ENCODE peak calls at places on chromosomes 3 and 15, in five cellular contexts. One of them, this sample, is unnamed.

GRCh38 chr3:61371123-61371522 is 119.9 kb upstream of the FHIT start:
- DNase-seq in mesenchymal stem cell: peak; percentile 7
- DNase-seq in H1: no peak
- DNase-seq in trophoblast cell: peak; percentile 23
- DNase-seq in H9: no peak
- DNase-seq in this sample: peak; percentile 15

GRCh38 chr3:142649996-142650693 is 54.0 kb downstream of the PLS1 start:
- DNase-seq in trophoblast cell: no peak
- DNase-seq in mesenchymal stem cell: no peak
- DNase-seq in H1: no peak
- DNase-seq in H9: no peak
- DNase-seq in this sample: no peak

GRCh38 chr3:24387000-24387399 is 107.7 kb downstream of the THRB start:
- DNase-seq in H9: no peak
- DNase-seq in mesenchymal stem cell: no peak
- DNase-seq in trophoblast cell: peak; percentile 50
- DNase-seq in H1: no peak
- DNase-seq in this sample: no peak

GRCh38 chr3:119542168-119542767 is 17.1 kb downstream of the CD80 start:
- DNase-seq in H1: no peak
- DNase-seq in mesenchymal stem cell: no peak
- DNase-seq in H9: no peak
- DNase-seq in trophoblast cell: no peak
- DNase-seq in this sample: no peak

GRCh38 chr3:65751123-65751700 is 287.5 kb downstream of the MAGI1 start:
- DNase-seq in mesenchymal stem cell: peak; percentile 38
- DNase-seq in trophoblast cell: peak; percentile 65
- DNase-seq in H1: peak; percentile 31
- DNase-seq in H9: peak; percentile 65
- DNase-seq in this sample: peak; percentile 71

GRCh38 chr3:8509961-8510360 is 8.3 kb downstream of the LMCD1 start:
- DNase-seq in mesenchymal stem cell: peak; percentile 95
- DNase-seq in trophoblast cell: peak; percentile 88
- DNase-seq in H9: no peak
- DNase-seq in H1: no peak
- DNase-seq in this sample: no peak

GRCh38 chr3:25235033-25235432 is 193.0 kb upstream of the RARB start:
- DNase-seq in trophoblast cell: no peak
- DNase-seq in H9: no peak
- DNase-seq in mesenchymal stem cell: peak; percentile 85
- DNase-seq in H1: no peak
- DNase-seq in this sample: no peak

GRCh38 chr3:10142707-10143560 is 1.4 kb downstream of the VHL start:
- DNase-seq in H1: no peak
- DNase-seq in trophoblast cell: peak; percentile 65
- DNase-seq in mesenchymal stem cell: no peak
- DNase-seq in H9: peak; percentile 36
- DNase-seq in this sample: no peak

GRCh38 chr3:125916376-125916978 is 52.5 kb upstream of the ROPN1B start:
- DNase-seq in trophoblast cell: peak; percentile 89
- DNase-seq in H1: peak; percentile 84
- DNase-seq in mesenchymal stem cell: peak; percentile 95
- DNase-seq in H9: peak; percentile 96
- DNase-seq in this sample: peak; percentile 94

GRCh38 chr15:94665687-94666441 is 434.5 kb downstream of the MCTP2 start:
- DNase-seq in mesenchymal stem cell: no peak
- DNase-seq in H1: no peak
- DNase-seq in trophoblast cell: no peak
- DNase-seq in H9: no peak
- DNase-seq in this sample: no peak

GRCh38 chr3:13867727-13868126 is 12.1 kb downstream of the WNT7A start:
- DNase-seq in H9: no peak
- DNase-seq in H1: no peak
- DNase-seq in mesenchymal stem cell: no peak
- DNase-seq in trophoblast cell: no peak
- DNase-seq in this sample: no peak

GRCh38 chr3:44968447-44968858 is 7.5 kb downstream of the ZDHHC3 start:
- DNase-seq in trophoblast cell: no peak
- DNase-seq in mesenchymal stem cell: no peak
- DNase-seq in H1: no peak
- DNase-seq in H9: no peak
- DNase-seq in this sample: no peak

GRCh38 chr3:118991775-118992174 is 42.9 kb downstream of the IGSF11 start:
- DNase-seq in trophoblast cell: no peak
- DNase-seq in H9: no peak
- DNase-seq in H1: no peak
- DNase-seq in mesenchymal stem cell: no peak
- DNase-seq in this sample: no peak

GRCh38 chr15:55823191-55823670 is 80.3 kb upstream of the PRTG start:
- DNase-seq in H9: no peak
- DNase-seq in H1: no peak
- DNase-seq in mesenchymal stem cell: peak; percentile 88
- DNase-seq in trophoblast cell: no peak
- DNase-seq in this sample: no peak

GRCh38 chr15:96312641-96313335 is 17.7 kb upstream of the NR2F2 start:
- DNase-seq in H1: no peak
- DNase-seq in mesenchymal stem cell: no peak
- DNase-seq in H9: no peak
- DNase-seq in trophoblast cell: no peak
- DNase-seq in this sample: no peak

GRCh38 chr3:11150256-11150655 is 4.0 kb upstream of the HRH1 start:
- DNase-seq in mesenchymal stem cell: no peak
- DNase-seq in trophoblast cell: no peak
- DNase-seq in H1: no peak
- DNase-seq in H9: no peak
- DNase-seq in this sample: no peak

GRCh38 chr3:10890665-10891064 is 74.6 kb downstream of the SLC6A11 start:
- DNase-seq in H9: no peak
- DNase-seq in H1: no peak
- DNase-seq in mesenchymal stem cell: no peak
- DNase-seq in trophoblast cell: no peak
- DNase-seq in this sample: no peak

GRCh38 chr3:69364354-69364753 is 21.5 kb downstream of the FRMD4B start:
- DNase-seq in trophoblast cell: peak; percentile 48
- DNase-seq in H1: no peak
- DNase-seq in mesenchymal stem cell: peak; percentile 56
- DNase-seq in H9: no peak
- DNase-seq in this sample: no peak

GRCh38 chr15:77295446-77295845 is 124.5 kb downstream of the PEAK1 start:
- DNase-seq in H9: no peak
- DNase-seq in H1: no peak
- DNase-seq in mesenchymal stem cell: peak; percentile 55
- DNase-seq in trophoblast cell: peak; percentile 62
- DNase-seq in this sample: no peak

GRCh38 chr3:126968328-126968994 is 14.5 kb upstream of the PLXNA1 start:
- DNase-seq in mesenchymal stem cell: no peak
- DNase-seq in H1: no peak
- DNase-seq in trophoblast cell: no peak
- DNase-seq in H9: no peak
- DNase-seq in this sample: no peak

GRCh38 chr3:72250725-72251124 is 465.8 kb upstream of the PROK2 start:
- DNase-seq in H1: no peak
- DNase-seq in trophoblast cell: no peak
- DNase-seq in H9: no peak
- DNase-seq in mesenchymal stem cell: no peak
- DNase-seq in this sample: no peak

GRCh38 chr3:193743702-193744047 is 150.7 kb downstream of the OPA1 start:
- DNase-seq in mesenchymal stem cell: no peak
- DNase-seq in trophoblast cell: no peak
- DNase-seq in H9: no peak
- DNase-seq in H1: no peak
- DNase-seq in this sample: no peak

GRCh38 chr15:44427756-44428724 is 611 bp downstream of the CTDSPL2 start:
- DNase-seq in mesenchymal stem cell: peak; percentile 47
- DNase-seq in H9: no peak
- DNase-seq in trophoblast cell: peak; percentile 87
- DNase-seq in H1: peak; percentile 15
- DNase-seq in this sample: no peak

GRCh38 chr3:160003520-160004128 is 15.0 kb downstream of the IL12A start:
- DNase-seq in H1: no peak
- DNase-seq in mesenchymal stem cell: peak; percentile 53
- DNase-seq in trophoblast cell: peak; percentile 68
- DNase-seq in H9: peak; percentile 82
- DNase-seq in this sample: peak; percentile 24

GRCh38 chr3:138114988-138115971 is at the start of gene DZIP1L:
- DNase-seq in trophoblast cell: peak; percentile 45
- DNase-seq in H1: no peak
- DNase-seq in mesenchymal stem cell: peak; percentile 89
- DNase-seq in H9: peak; percentile 85
- DNase-seq in this sample: peak; percentile 76

DNA sequence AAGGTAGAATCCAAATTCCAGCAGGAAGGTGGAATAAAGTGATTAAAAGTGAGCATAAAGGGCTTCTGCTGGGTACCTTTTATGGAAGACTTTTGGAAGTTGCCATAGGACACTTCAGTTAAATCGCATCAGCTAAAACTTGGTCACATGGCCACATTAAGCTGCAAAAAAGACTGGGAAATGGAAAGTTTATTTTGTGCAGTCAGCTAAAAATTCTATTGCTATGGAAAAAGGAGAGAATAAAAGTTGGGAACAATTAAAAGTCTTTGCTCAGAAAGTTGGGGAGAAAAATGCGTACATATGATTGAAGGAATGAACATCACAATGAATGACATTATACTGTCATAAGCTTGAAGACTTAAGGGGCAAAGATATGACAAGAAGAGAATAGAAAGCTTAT is 49.3 kb downstream of the FGF7 start:
- DNase-seq in H1: no peak
- DNase-seq in trophoblast cell: no peak
- DNase-seq in mesenchymal stem cell: no peak
- DNase-seq in H9: no peak
- DNase-seq in this sample: no peak
- H2BK12ac ChIP-seq in H1: no peak overlapping the region
- H2BK12ac ChIP-seq in trophoblast cell: no peak overlapping the region
- H2BK12ac ChIP-seq in mesenchymal stem cell: no peak overlapping the region
- H2BK12ac ChIP-seq in H9: no peak overlapping the region
- H2BK12ac ChIP-seq in this sample: no peak overlapping the region

GRCh38 chr3:150329408-150329807 is 78.7 kb upstream of the TSC22D2 start:
- DNase-seq in H9: no peak
- DNase-seq in mesenchymal stem cell: no peak
- DNase-seq in H1: no peak
- DNase-seq in trophoblast cell: no peak
- DNase-seq in this sample: no peak

GRCh38 chr3:150330174-150330573 is 77.9 kb upstream of the TSC22D2 start:
- DNase-seq in H1: no peak
- DNase-seq in mesenchymal stem cell: no peak
- DNase-seq in H9: no peak
- DNase-seq in trophoblast cell: no peak
- DNase-seq in this sample: no peak

GRCh38 chr3:150333482-150333881 is 74.6 kb upstream of the TSC22D2 start:
- DNase-seq in trophoblast cell: no peak
- DNase-seq in mesenchymal stem cell: no peak
- DNase-seq in H9: no peak
- DNase-seq in H1: no peak
- DNase-seq in this sample: no peak

GRCh38 chr3:150331978-150332568 is 76.0 kb upstream of the TSC22D2 start:
- DNase-seq in H1: no peak
- DNase-seq in trophoblast cell: no peak
- DNase-seq in H9: no peak
- DNase-seq in mesenchymal stem cell: no peak
- DNase-seq in this sample: no peak

DNA sequence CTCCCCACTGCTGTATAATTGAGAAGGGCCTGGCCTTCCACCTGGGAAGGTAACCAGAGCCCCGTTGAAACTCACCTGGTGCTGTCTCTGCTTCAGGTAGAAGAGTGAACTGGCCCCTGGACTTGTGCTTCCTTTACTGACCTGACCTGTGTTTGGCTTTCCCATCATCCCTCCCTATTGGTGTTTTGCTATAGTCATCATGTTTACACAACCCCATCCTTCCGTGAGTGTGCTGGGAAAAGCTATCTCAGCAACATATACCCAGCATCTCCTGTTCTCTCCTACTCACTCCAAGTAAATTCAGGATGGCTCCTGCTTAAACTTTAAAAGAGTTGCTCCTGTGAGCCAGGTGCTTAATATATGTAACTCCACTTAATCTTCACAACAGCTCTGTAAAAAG is 77.2 kb upstream of the TSC22D2 start:
- DNase-seq in mesenchymal stem cell: no peak
- DNase-seq in H9: no peak
- DNase-seq in H1: no peak
- DNase-seq in trophoblast cell: no peak
- DNase-seq in this sample: no peak
- H3K18ac ChIP-seq in mesenchymal stem cell: no peak overlapping the region
- H3K18ac ChIP-seq in H9: no peak overlapping the region
- H3K18ac ChIP-seq in H1: no peak overlapping the region
- H3K18ac ChIP-seq in trophoblast cell: no peak overlapping the region
- H3K18ac ChIP-seq in this sample: no peak overlapping the region

GRCh38 chr15:51288143-51289065 is 50.0 kb downstream of the CYP19A1 start:
- DNase-seq in H9: no peak
- DNase-seq in mesenchymal stem cell: no peak
- DNase-seq in trophoblast cell: peak; percentile 44
- DNase-seq in H1: no peak
- DNase-seq in this sample: no peak
- H3K4me2 ChIP-seq in H9: no peak overlapping the region
- H3K4me2 ChIP-seq in mesenchymal stem cell: no peak overlapping the region
- H3K4me2 ChIP-seq in trophoblast cell: peak overlapping the region; percentile 45
- H3K4me2 ChIP-seq in H1: no peak overlapping the region
- H3K4me2 ChIP-seq in this sample: no peak overlapping the region

DNA sequence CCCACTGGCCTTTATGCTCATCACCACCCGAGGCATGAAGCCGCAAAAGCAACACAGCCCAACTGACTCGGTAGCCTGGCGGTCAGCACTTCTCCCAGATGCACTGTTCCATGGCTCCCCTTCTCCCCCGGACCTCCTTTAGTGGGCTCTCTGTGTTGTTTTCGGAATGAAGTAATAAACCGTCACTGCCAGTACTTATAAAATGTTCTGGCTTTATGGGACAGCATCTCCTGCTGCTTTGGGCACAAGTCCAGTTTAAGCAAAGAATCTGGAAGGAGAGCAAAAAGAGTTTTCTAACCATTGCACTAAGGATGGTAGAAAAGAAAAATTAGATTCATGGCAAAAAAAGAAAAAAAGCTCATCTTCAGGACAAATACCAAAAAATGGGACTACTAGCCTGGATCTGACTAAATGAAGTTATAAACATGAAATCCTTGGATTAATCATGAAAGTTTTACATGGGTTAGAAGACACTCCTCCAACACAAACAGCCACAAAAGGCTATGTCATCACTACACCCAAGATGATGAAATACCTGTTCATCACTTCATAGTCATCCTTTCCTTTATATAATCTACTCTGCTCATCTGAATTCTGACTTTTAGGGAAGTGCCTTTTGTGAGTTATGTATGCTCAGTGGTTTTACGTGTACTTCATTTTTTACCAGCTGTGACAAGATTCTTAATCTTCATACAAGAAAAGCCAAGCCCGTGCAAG is 89.5 kb upstream of the UBE2E2 start:
- DNase-seq in H9: no peak
- DNase-seq in mesenchymal stem cell: peak; percentile 6
- DNase-seq in H1: no peak
- DNase-seq in trophoblast cell: peak; percentile 80
- DNase-seq in this sample: no peak
- H2BK12ac ChIP-seq in H9: no peak overlapping the region
- H2BK12ac ChIP-seq in mesenchymal stem cell: no peak overlapping the region
- H2BK12ac ChIP-seq in H1: no peak overlapping the region
- H2BK12ac ChIP-seq in trophoblast cell: no peak overlapping the region
- H2BK12ac ChIP-seq in this sample: no peak overlapping the region

This sample was measured in neuronal stem cell.